ENCODE peak calls at places on chromosomes 4 and X, in seven cellular contexts. E, I, L, A, F, S and H are unnamed samples.

GRCh38 chr4:189202182-189202868 is 738.3 kb upstream of the FRG1 start:
- DNase-seq in F (peak; percentile 69), S (peak; percentile 51), E (no peak), A (no peak), I (peak; percentile 59), L (no peak), H (peak; percentile 41)

GRCh38 chrX:136812286-136812685 is 31.6 kb upstream of the ARHGEF6 start:
- DNase-seq in I (no peak), E (no peak), S (no peak), A (no peak), F (no peak), L (no peak), H (no peak)

GRCh38 chr4:112109455-112110425 is 35.5 kb upstream of the FAM241A start:
- DNase-seq in I (no peak), S (no peak), A (no peak), L (no peak), F (no peak), E (no peak), H (no peak)

GRCh38 chr4:85747871-85748491 is 273.0 kb downstream of the ARHGAP24 start:
- DNase-seq in I (peak; percentile 80), L (no peak), E (peak; percentile 71), A (no peak), F (no peak), S (peak; percentile 33), H (peak; percentile 36)

GRCh38 chr4:119304431-119304830 is 17.5 kb downstream of the FABP2 start:
- DNase-seq in A (no peak), S (no peak), E (no peak), I (no peak), F (no peak), L (no peak), H (no peak)

GRCh38 chr4:15906024-15906443 is 32.5 kb downstream of the FGFBP1 start:
- DNase-seq in S (no peak), F (no peak), E (no peak), L (no peak), I (peak; percentile 30), A (no peak), H (peak; percentile 89)

GRCh38 chr4:146329042-146329716 is 114.8 kb downstream of the REELD1 start:
- DNase-seq in I (no peak), A (no peak), L (no peak), E (no peak), S (no peak), F (no peak), H (no peak)

GRCh38 chr4:142434519-142435224 is 411.4 kb downstream of the INPP4B start:
- DNase-seq in F (no peak), L (no peak), S (no peak), I (no peak), E (no peak), A (no peak), H (no peak)

GRCh38 chr4:26171953-26172352 is 148.9 kb upstream of the RBPJ start:
- DNase-seq in F (no peak), L (no peak), E (no peak), I (no peak), S (no peak), A (no peak), H (no peak)

GRCh38 chrX:155028749-155029360 is 2.2 kb downstream of the FUNDC2 start:
- DNase-seq in I (peak; percentile 18), S (no peak), F (no peak), L (no peak), A (no peak), E (no peak), H (no peak)

GRCh38 chrX:131614241-131614640 is 70.4 kb downstream of the OR13H1 start:
- DNase-seq in S (no peak), I (no peak), L (no peak), A (no peak), F (no peak), E (no peak), H (no peak)

GRCh38 chr4:47526281-47526680 is 41.2 kb downstream of the ATP10D start:
- DNase-seq in S (no peak), E (no peak), A (no peak), F (no peak), L (no peak), I (no peak), H (no peak)

GRCh38 chrX:67604979-67605703 is 61.3 kb downstream of the AR start:
- DNase-seq in E (no peak), I (no peak), L (no peak), S (no peak), F (no peak), A (no peak), H (no peak)

GRCh38 chr4:108366716-108367115 is 198.0 kb upstream of the LEF1 start:
- DNase-seq in A (peak; percentile 45), I (no peak), F (no peak), L (no peak), S (no peak), E (no peak), H (no peak)

GRCh38 chrX:119694601-119695534 is 1.9 kb upstream of the SEPTIN6 start:
- DNase-seq in L (no peak), E (no peak), A (no peak), F (no peak), S (no peak), I (no peak), H (no peak)
- TF ChIP-seq CTCF in L (no peak), E (no peak), A (no peak), F (no peak), S (no peak), I (no peak), H (no peak)

GRCh38 chr4:186707996-186708395 is 15.7 kb downstream of the FAT1 start:
- DNase-seq in E (no peak), A (no peak), I (no peak), S (no peak), F (no peak), L (no peak), H (no peak)
- H3K27me3 ChIP-seq in E (no peaks in the 10 kb centered on the region), A (no peaks in the 10 kb centered on the region), I (no peaks in the 10 kb centered on the region), S (no peaks in the 10 kb centered on the region), F (no peaks in the 10 kb centered on the region), L (no peaks in the 10 kb centered on the region), H (no peaks in the 10 kb centered on the region)

GRCh38 chr4:76377922-76378321 is 43.0 kb downstream of the CCDC158 start:
- DNase-seq in L (peak; percentile 31), E (no peak), I (peak; percentile 40), S (no peak), F (no peak), A (no peak), H (peak; percentile 41)
- TF ChIP-seq CTCF in L (no peak), E (peak; percentile 12), I (peak; percentile 38), S (peak; percentile 41), F (no peak), A (peak; percentile 34), H (peak; percentile 15)

GRCh38 chr4:173539986-173540385 is 10.0 kb upstream of the HAND2 start:
- DNase-seq in S (no peak), A (no peak), I (no peak), L (no peak), F (no peak), E (no peak), H (no peak)
- H3K27me3 ChIP-seq in S (peaks cover 3% of the 10 kb centered on the region), A (no peaks in the 10 kb centered on the region), I (no peaks in the 10 kb centered on the region), L (peaks cover 85% of the 10 kb centered on the region), F (peaks cover 2% of the 10 kb centered on the region), E (peaks cover 32% of the 10 kb centered on the region), H (peaks cover 14% of the 10 kb centered on the region)

GRCh38 chr4:173991321-173991720 is 292.1 kb downstream of the FBXO8 start:
- DNase-seq in F (no peak), A (no peak), L (no peak), E (no peak), I (no peak), S (no peak), H (no peak)
- TF ChIP-seq CTCF in F (no peak), A (no peak), L (no peak), E (no peak), I (no peak), S (no peak), H (no peak)

DNA sequence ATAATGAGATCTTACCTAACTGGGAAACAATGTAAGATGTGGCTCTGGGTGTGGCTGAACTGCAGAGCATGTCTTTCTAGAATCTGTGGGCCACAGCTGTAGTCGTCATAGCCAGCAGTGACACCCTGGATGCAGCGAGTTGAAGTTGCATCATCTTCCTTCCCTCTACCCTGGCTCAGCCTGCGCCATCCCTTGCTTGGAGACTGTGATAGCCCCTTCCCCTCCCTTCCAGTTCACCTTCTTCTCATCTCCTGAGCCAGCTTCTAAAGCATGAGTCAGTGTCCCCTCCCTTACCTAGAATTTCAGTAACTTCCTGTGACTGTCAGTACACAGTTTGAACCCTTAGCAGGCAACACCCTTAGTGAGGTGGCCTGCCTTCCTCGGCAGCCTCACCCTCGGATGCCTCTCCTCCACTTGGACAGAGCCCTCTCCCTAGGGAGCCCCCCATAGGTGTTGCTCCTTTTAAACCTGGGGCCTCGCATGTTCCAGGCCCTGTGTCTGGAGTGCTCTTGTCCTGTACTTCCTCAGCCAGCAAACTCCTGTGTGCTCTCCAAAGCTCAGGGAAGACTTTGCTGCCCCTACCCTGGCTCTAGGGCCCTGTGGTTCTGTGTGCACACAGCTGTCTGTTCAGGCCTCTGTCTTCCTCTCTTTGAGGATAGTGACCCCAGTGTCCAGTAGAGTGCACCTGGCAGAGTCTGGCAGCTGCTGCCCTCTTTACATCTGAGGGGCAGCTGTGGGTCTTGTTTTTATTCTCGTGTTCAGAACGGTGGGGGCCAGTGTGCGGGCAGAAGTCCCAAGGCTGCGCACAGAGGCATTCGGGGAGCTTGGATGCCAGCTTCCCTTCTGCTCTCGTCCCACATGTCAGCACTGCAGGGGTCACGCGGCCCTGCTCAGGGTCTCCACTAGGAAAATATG is 43.7 kb upstream of the TADA2B start:
- DNase-seq in F (no peak), L (no peak), S (no peak), E (peak; percentile 54), A (no peak), I (no peak), H (no peak)
- H3K27me3 ChIP-seq in F (no peaks in the 10 kb centered on the region), L (no peaks in the 10 kb centered on the region), S (no peaks in the 10 kb centered on the region), E (no peaks in the 10 kb centered on the region), A (no peaks in the 10 kb centered on the region), I (no peaks in the 10 kb centered on the region), H (no peaks in the 10 kb centered on the region)

DNA sequence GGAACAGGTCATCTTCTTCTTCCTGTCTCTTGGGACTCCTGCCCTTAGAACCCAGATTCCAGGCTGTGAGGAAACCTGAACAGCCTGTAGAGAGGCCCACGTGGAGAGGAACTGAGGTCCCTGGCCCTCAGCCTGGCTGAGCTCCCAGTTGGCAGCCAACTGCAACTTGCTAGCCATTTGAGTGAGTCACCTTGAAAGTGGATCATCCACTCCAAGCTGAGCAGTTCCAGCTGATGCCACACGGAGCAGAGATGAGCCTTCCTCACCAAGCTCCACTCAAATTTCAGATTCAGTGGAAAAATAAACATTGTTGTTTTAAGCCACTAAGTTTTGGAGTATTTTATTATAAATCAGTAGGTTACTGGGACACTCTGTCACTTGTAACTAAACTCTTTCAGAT is 392.5 kb downstream of the BCOR start:
- DNase-seq in S (peak; percentile 85), L (no peak), I (peak; percentile 71), E (peak; percentile 27), A (no peak), F (peak; percentile 66), H (peak; percentile 75)
- TF ChIP-seq CTCF in S (peak; percentile 27), L (no peak), I (no peak), E (peak; percentile 46), A (no peak), F (peak; percentile 45), H (no peak)

GRCh38 chrX:120000490-120001246 is 57.1 kb upstream of the NKAP start:
- DNase-seq in I (no peak), F (no peak), L (no peak), S (no peak), E (no peak), A (no peak), H (no peak)
- H3K27me3 ChIP-seq in I (no peaks in the 10 kb centered on the region), F (peaks cover 45% of the 10 kb centered on the region), L (peaks cover 45% of the 10 kb centered on the region), S (peaks cover 9% of the 10 kb centered on the region), E (no peaks in the 10 kb centered on the region), A (peaks cover 28% of the 10 kb centered on the region), H (peaks cover 11% of the 10 kb centered on the region)